ENCODE peak calls at places on chromosomes 1 and 21, in five cellular contexts. I, H, T, Z and E are unnamed samples.

GRCh38 chr21:32886339-32886738 is 114.8 kb upstream of the PAXBP1 start:
- DNase-seq in T (peak), Z (no peak), H (no peak), I (no peak), E (no peak)

GRCh38 chr21:36691539-36692124 is 7.3 kb upstream of the SIM2 start:
- DNase-seq in T (no peak), Z (no peak), I (no peak), H (no peak), E (no peak)

GRCh38 chr1:77146270-77146669 is 73.0 kb downstream of the PIGK start:
- DNase-seq in Z (no peak), T (no peak), H (no peak), I (no peak), E (no peak)

GRCh38 chr1:196160066-196160795 is 448.0 kb downstream of the KCNT2 start:
- DNase-seq in T (no peak), H (peak), I (no peak), Z (no peak), E (no peak)

GRCh38 chr1:218568962-218569530 is 223.9 kb downstream of the TGFB2 start:
- DNase-seq in I (no peak), T (no peak), H (peak), Z (no peak), E (no peak)

GRCh38 chr1:187261637-187262036 is 432.9 kb downstream of the PLA2G4A start:
- DNase-seq in Z (no peak), I (no peak), H (no peak), T (no peak), E (no peak)

GRCh38 chr1:171180671-171181070 is 4.4 kb upstream of the FMO2 start:
- DNase-seq in H (no peak), Z (no peak), T (no peak), I (no peak), E (no peak)

GRCh38 chr1:234708700-234709395 is 98.9 kb upstream of the IRF2BP2 start:
- DNase-seq in Z (no peak), I (no peak), H (no peak), T (no peak), E (no peak)

GRCh38 chr1:203777596-203777995 is 12.6 kb downstream of the LAX1 start:
- DNase-seq in T (no peak), Z (no peak), H (no peak), I (no peak), E (no peak)

GRCh38 chr21:18265955-18266354 is 21.3 kb downstream of the CHODL start:
- DNase-seq in T (no peak), H (no peak), Z (no peak), I (no peak), E (no peak)

GRCh38 chr1:92989253-92989652 is 28.0 kb upstream of the DIPK1A start:
- DNase-seq in H (peak), Z (no peak), I (no peak), T (no peak), E (no peak)

GRCh38 chr1:63935148-63935547 is 161.3 kb downstream of the ROR1 start:
- DNase-seq in I (no peak), Z (no peak), T (no peak), H (peak), E (peak)

GRCh38 chr1:1242461-1243080 is 4.0 kb downstream of the C1QTNF12 start:
- DNase-seq in T (no peak), H (no peak), Z (no peak), I (no peak), E (no peak)

GRCh38 chr21:37509802-37510393 is 143.3 kb downstream of the DYRK1A start:
- DNase-seq in H (peak), T (no peak), Z (no peak), I (no peak), E (no peak)

GRCh38 chr1:11227106-11228077 is 35.0 kb downstream of the MTOR start:
- DNase-seq in H (no peak), I (no peak), Z (no peak), T (no peak), E (no peak)

GRCh38 chr1:34266127-34266951 is 89.6 kb downstream of the C1orf94 start:
- DNase-seq in Z (no peak), T (no peak), I (no peak), H (peak), E (no peak)

GRCh38 chr1:111505641-111506119 is 2.2 kb upstream of the ADORA3 start:
- DNase-seq in I (no peak), T (no peak), H (no peak), Z (no peak), E (no peak)

GRCh38 chr1:17878837-17879236 is 123.7 kb downstream of the ACTL8 start:
- DNase-seq in H (peak), I (no peak), Z (no peak), T (no peak), E (no peak)

GRCh38 chr1:42319871-42320484 is 15.1 kb downstream of the FOXJ3 start:
- DNase-seq in I (no peak), T (peak), H (no peak), Z (no peak), E (no peak)

GRCh38 chr1:165696625-165697100 is 1.7 kb downstream of the ALDH9A1 start:
- DNase-seq in T (no peak), I (no peak), H (peak), Z (no peak), E (peak)

GRCh38 chr1:22121421-22121911 is 21.4 kb downstream of the WNT4 start:
- DNase-seq in H (no peak), Z (peak), I (no peak), T (no peak), E (no peak)

GRCh38 chr1:160291248-160292220 is 6.6 kb upstream of the PEX19 start:
- DNase-seq in I (peak), T (peak), H (peak), Z (peak), E (peak)

GRCh38 chr1:160605792-160606520 is 26.7 kb upstream of the CD84 start:
- DNase-seq in T (no peak), H (no peak), I (no peak), Z (no peak), E (no peak)

GRCh38 chr1:47439151-47440051 is 1.6 kb downstream of the FOXD2 start:
- DNase-seq in I (no peak), Z (no peak), T (no peak), H (no peak), E (no peak)

GRCh38 chr1:180610556-180611015 is 21.2 kb upstream of the XPR1 start:
- DNase-seq in H (no peak), T (no peak), Z (no peak), I (no peak), E (no peak)

GRCh38 chr1:221576268-221576667 is 165.6 kb downstream of the DUSP10 start:
- DNase-seq in I (no peak), Z (no peak), T (no peak), H (peak), E (no peak)

GRCh38 chr1:1157426-1157913 is 16.2 kb upstream of the TTLL10 start:
- DNase-seq in T (peak), I (peak), Z (peak), H (peak), E (peak)

GRCh38 chr1:53272349-53272748 is 34.0 kb upstream of the MAGOH start:
- DNase-seq in T (no peak), I (no peak), H (no peak), Z (peak), E (no peak)

GRCh38 chr1:39779137-39779536 is 8.0 kb upstream of the OXCT2 start:
- DNase-seq in T (no peak), Z (no peak), H (no peak), I (no peak), E (no peak)
- H3K4me3 ChIP-seq in T (no peak), Z (no peak), H (no peak), I (no peak), E (no peak)

GRCh38 chr1:200907611-200908097 is 13.0 kb downstream of the INAVA start:
- DNase-seq in Z (no peak), H (peak), T (no peak), I (no peak), E (no peak)
- H3K27ac ChIP-seq in Z (no peak), H (no peak), T (no peak), I (no peak), E (no peak)

DNA sequence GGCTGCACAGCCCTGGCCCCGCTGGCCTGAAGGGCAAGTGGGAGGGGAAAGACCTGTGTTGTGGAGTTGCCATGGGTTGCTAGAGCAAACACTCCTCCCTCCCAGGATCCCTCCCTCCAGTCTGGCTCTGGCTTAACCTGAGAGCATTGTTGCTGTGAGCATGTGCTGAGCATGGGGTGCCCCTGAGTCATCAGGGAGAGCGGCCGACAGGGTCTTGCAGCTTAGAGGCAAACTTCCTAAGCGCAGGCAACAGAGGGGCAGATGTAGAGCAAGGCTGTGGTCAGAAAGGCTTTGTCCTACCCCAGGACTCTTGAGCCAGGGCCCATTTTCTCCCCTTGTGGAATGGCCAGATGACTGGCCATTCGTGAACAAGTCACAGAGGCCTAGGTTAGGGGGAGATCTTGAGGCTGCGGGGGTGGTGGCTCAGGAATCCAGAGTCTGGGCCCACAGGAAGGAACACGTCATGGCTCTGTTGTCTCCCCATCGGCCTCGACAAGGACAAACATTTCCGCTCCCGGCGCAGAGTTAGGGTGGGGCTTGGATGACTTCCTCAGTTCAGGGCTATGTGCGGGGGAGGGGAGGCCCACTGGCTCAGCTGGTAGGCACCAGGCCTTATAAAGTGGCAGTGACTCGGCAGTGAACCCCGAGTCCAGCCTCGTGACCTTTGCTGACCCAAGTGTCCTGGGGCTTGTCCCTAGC is 362 bp upstream of the DYNLT4 start:
- DNase-seq in T (peak), Z (peak), I (peak), H (peak), E (peak)
- H3K4me3 ChIP-seq in T (peak), Z (no peak), I (no peak), H (peak), E (peak)

GRCh38 chr1:8747879-8748825 is 69.3 kb downstream of the RERE start:
- DNase-seq in T (no peak), Z (no peak), H (no peak), I (no peak), E (no peak)

GRCh38 chr1:8751984-8752383 is 65.5 kb downstream of the RERE start:
- DNase-seq in H (no peak), Z (no peak), T (peak), I (no peak), E (no peak)

GRCh38 chr1:8742022-8742924 is 75.2 kb downstream of the RERE start:
- DNase-seq in H (no peak), T (no peak), I (no peak), Z (no peak), E (no peak)

GRCh38 chr1:8745749-8746390 is 71.6 kb downstream of the RERE start:
- DNase-seq in T (no peak), Z (no peak), I (no peak), H (no peak), E (no peak)

DNA sequence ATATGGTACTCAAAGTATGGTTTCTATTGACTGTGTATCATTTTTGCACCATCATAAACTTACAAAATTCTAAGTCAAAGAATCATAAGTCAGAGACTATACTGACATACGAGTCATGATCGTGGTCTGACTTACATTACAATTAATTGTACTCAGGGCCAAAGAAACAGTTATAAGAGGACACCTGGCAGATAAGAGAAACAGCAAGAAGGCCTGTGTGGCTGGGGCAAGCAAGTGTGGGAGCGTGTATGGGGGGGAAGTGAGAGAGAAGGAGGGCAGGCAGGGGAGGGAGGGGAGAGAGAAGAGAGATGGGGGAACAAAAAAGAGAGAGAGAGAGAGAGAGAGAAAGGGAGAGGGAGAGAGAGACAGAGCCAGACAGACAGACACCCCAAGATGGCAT is 70.9 kb downstream of the RERE start:
- DNase-seq in T (no peak), Z (no peak), I (no peak), H (peak), E (no peak)
- H3K27ac ChIP-seq in T (no peak), Z (no peak), I (no peak), H (no peak), E (no peak)

DNA sequence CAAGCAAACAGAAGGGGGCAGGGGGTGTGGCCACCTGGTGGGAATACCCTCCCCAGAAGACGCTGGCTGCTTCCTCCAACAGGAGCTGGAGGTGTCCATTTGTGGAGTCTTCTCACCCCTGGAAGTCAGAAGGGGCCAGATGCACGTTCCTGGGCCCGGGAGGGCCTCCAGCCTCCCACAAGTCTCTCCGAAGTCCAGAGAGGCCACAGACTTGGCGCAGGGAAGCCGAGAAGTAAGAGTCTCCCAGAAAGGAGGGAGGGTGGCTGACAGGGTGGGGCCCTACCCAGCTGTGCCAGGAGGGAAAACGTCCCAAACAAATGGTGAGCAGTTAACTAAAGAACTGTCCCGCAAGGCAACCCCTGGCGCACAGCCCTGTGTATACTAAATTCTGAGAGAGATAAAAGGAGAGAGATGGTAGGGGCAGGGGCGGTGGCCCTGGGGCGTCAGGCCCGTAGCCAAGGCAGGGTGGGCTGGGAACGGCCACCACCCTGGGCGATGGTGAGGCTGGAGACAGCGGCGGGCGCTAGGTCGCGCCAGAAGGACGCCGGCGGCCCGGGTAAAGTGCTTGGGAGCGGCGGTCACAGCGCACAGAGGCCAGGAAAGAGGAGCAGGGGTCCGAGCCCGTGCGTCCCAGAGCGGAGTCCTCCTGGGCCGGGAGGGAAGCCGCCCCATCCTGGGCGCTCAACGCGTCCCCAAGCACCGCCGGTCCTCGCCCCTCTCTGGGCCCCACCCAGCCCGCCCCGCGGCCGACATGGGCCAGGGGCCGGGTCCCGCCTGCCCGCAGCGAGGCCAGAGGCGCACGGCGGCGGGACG is 1.2 kb downstream of the CHD5 start:
- DNase-seq in Z (no peak), T (no peak), I (no peak), H (peak), E (no peak)
- H3K4me3 ChIP-seq in Z (peak), T (no peak), I (peak), H (peak), E (peak)

DNA sequence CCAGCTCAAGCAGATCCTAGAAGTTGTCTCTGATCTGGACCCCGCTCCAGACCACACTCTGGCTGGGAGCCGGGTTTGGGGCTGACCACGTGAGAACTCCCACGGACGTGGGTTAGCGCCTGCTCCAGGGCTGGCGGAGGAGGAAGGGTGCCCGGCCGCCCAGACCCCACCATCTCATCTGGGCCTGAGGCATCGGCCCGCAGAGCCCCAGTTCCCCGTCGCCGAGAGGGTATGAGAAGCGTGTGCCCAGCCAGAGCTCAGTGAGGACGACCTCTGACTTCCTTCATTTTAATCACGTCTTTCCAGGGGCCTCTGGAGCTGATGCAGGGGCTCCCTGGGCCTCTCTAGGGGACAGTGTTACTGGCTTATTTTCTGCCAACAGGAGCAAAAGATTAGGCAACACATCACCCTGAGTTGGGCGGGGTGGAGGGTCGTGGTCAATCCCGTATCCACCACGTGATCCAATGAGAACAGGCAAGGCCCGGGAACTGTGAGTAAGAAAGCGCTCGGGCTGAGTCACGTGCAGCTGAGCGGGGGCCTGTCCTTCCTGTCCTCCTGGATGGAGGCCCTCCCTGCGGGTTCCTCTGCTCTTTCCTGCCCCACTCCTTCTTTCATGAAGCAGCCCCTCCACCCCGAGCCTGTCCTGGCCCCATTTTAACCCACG is 81.1 kb downstream of the SIK1 start:
- DNase-seq in H (peak), T (no peak), I (no peak), Z (no peak), E (no peak)
- H3K27ac ChIP-seq in H (no peak), T (no peak), I (no peak), Z (no peak), E (no peak)

DNA sequence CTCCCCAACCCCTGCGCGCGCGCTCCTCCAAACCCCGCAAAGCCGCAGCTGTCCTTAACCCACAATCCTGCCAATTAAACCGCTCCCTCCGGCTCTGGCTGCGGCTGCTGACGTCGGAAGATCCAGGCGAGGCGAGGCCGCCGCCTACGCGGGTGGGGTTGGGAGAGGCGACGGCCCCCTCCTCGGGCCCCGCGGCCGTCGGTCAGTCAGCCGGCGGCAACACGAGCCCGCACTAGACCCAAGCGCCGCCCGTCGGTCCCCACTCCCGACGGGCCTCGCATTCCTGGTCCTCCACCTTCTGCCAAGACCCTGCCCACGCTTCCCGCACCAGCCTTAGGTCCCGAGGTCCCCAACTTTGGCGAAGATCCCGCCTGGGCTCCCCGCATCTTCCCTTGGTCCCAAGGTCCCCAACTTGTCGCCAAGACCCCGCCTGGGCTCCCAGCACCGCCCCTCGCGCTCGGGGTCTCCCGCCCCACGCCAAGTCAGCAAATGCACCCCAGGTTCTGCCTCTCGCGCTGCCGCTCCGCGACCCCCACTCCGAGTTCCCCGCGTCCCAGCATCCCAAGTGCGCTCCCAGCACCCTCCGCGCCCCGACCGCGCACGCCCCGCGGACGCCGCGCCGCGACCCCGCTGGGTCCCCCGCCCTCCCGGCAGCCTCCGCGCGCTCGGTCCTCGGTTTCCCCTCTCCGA is 75.5 kb downstream of the VWA5B1 start:
- DNase-seq in H (peak), Z (no peak), I (no peak), T (no peak), E (no peak)
- H3K4me3 ChIP-seq in H (peak), Z (no peak), I (peak), T (no peak), E (peak)